ENCODE peak calls at places on chromosomes 2 and 18, in five cellular contexts. U, B, F, R and Y are unnamed samples.

GRCh38 chr2:10283106-10284062 is 19.3 kb upstream of the HPCAL1 start:
- DNase-seq in U (peak), B (no peak), F (peak), R (peak), Y (peak)

GRCh38 chr2:55425449-55425848 is 5.8 kb upstream of the CCDC88A start:
- DNase-seq in U (no peak), B (no peak), F (no peak), R (peak), Y (peak)

GRCh38 chr2:224407241-224407680 is 5.4 kb upstream of the FAM124B start:
- DNase-seq in U (no peak), B (no peak), F (no peak), R (no peak), Y (no peak)

GRCh38 chr2:226971029-226971584 is 135.3 kb downstream of the RHBDD1 start:
- DNase-seq in U (no peak), B (no peak), F (no peak), R (no peak), Y (no peak)

GRCh38 chr2:159366538-159366937 is 80.0 kb upstream of the WDSUB1 start:
- DNase-seq in U (no peak), B (no peak), F (no peak), R (no peak), Y (no peak)

GRCh38 chr18:30971338-30971956 is 71.1 kb downstream of the DSC3 start:
- DNase-seq in U (no peak), B (no peak), F (no peak), R (peak), Y (peak)

GRCh38 chr2:224561234-224562005 is 23.7 kb downstream of the CUL3 start:
- DNase-seq in U (no peak), B (no peak), F (no peak), R (no peak), Y (no peak)

GRCh38 chr18:74714796-74715195 is 117.1 kb downstream of the ZNF407 start:
- DNase-seq in U (no peak), B (no peak), F (no peak), R (no peak), Y (no peak)

DNA sequence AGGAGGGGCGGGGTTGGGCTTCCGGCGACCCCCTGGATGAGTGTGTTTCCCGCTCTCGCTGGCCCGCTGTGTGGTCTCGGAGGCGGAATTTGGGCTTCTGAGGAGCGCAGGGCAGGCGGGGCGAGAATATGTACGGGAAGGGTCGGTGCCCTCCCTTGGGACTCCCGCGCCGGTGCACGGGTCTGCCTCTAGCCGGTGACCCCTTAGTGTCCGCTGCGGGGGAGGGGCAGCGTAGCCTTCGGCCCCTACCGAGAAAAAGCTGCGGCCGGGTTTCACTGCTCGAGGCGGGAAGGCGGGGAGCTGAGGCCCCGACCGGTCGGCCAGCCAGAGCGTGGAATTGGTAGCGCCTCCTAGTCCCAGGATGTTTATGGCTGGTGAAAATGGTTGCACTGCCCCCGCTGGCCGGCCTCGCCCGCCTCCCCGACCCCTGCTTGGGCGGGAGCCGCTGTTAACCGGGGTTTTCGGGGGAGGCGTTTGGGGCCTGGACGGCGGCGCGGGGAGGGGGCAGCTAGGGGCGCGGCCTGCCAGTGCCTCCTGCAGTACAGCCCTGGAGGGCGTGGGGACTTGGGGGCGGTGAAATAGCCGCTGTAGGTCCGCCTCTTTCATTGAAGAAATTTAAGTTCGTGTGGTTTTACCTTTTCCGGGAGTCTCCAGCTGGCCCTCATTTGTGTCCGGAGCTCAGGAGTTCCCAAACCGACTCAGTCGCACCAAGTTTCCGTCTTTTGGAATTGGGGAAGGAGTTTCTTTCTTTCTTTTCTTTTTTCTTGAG is at the start of gene UGP2:
- DNase-seq in U (peak), B (peak), F (peak), R (peak), Y (peak)
- TF ChIP-seq CTCF in U (no peak), B (peak), F (no peak), R (no peak), Y (peak)

GRCh38 chr2:109232909-109233308 is 103.9 kb downstream of the SH3RF3 start:
- DNase-seq in U (no peak), B (no peak), F (peak), R (no peak), Y (no peak)

GRCh38 chr2:109232306-109232705 is 103.3 kb downstream of the SH3RF3 start:
- DNase-seq in U (no peak), B (no peak), F (no peak), R (no peak), Y (no peak)

GRCh38 chr2:109231428-109231827 is 102.4 kb downstream of the SH3RF3 start:
- DNase-seq in U (no peak), B (no peak), F (no peak), R (no peak), Y (no peak)

GRCh38 chr2:109229094-109229675 is 100.2 kb downstream of the SH3RF3 start:
- DNase-seq in U (no peak), B (no peak), F (no peak), R (no peak), Y (no peak)

DNA sequence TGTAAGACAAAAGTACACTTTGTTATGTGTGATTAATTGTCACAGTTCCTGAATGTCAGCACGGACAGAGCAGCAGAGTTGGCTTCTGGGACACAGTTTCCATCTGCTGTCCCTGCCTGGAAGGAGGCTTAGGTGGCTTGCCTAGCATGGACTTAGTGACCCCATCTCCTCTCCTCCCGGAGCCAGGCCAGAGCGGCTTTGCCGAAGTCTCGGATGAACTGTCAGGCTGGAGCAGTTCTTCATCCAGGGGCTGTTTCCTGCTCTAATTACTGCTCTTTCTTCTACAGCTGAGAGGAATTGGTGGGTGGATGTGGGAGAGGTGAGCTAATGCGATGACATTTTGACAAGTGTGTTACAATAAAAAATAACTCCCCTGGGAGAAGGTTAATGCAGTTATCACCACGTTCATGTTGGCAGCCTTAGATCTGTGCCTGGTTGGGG is 102.0 kb downstream of the SH3RF3 start:
- DNase-seq in U (no peak), B (no peak), F (peak), R (no peak), Y (no peak)
- TF ChIP-seq CTCF in U (no peak), B (no peak), F (no peak), R (no peak), Y (no peak)

DNA sequence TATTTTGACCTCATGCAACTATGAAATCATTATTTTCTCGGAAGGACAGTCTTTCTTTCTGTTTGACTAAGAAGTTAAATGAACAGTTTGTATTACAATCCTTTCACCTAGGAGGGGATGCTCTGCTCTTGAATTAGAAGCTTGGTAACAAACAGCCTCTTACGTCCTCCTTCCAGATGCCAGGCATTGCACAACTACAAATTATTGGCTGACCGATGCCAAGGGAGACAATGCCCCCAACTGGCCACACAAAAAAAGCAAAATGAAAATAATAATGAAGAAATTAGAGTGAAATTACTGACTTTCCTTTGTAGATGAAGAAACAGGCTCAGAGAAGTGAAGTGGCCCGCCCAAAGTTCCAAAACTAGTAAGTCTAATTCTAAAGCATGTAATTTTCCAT is 177.9 kb downstream of the CYRIA start:
- DNase-seq in U (no peak), B (no peak), F (peak), R (peak), Y (peak)
- TF ChIP-seq CTCF in U (no peak), B (peak), F (peak), R (peak), Y (peak)

GRCh38 chr2:232439758-232440135 is 16.2 kb upstream of the ALPI start:
- DNase-seq in U (no peak), B (no peak), F (no peak), R (peak), Y (no peak)
- TF ChIP-seq CTCF in U (peak), B (peak), F (no peak), R (peak), Y (no peak)